ENCODE peak calls at places on chromosomes 6 and 20, in seven cellular contexts. V is EH; F is stimulated activated CD8-positive, alpha-beta memory T cell treated with anti-CD3 and anti-CD28 coated beads, Interleukin-15, amount 100 ng/mL, for 24 hours; B is tibial nerve; M is cardiac muscle cell; T is activated T-cell treated with anti-CD3 and anti-CD28 coated beads for 1 hour; D is lower leg skin. R is an unnamed sample.

GRCh38 chr6:42197574-42198362 is 3.0 kb upstream of the GUCA1B start:
- DNase-seq in V (peak), F (no peak), B (no peak), M (peak), T (no peak), D (no peak), R (no peak)

GRCh38 chr6:35154947-35155346 is 13.8 kb upstream of the TCP11 start:
- DNase-seq in V (no peak), F (no peak), B (no peak), M (no peak), T (no peak), D (no peak), R (no peak)

GRCh38 chr6:15266423-15266996 is 20.6 kb downstream of the JARID2 start:
- DNase-seq in V (peak), F (no peak), B (no peak), M (peak), T (no peak), D (no peak), R (no peak)

GRCh38 chr20:44010162-44010704 is 95.6 kb downstream of the TOX2 start:
- DNase-seq in V (no peak), F (no peak), B (no peak), M (no peak), T (no peak), D (no peak), R (no peak)

GRCh38 chr6:30542404-30542725 is 13.9 kb downstream of the GNL1 start:
- DNase-seq in V (no peak), F (no peak), B (no peak), M (no peak), T (no peak), D (no peak), R (no peak)

GRCh38 chr6:14275493-14275851 is 157.9 kb downstream of the CD83 start:
- DNase-seq in V (no peak), F (no peak), B (no peak), M (peak), T (no peak), D (no peak), R (no peak)

GRCh38 chr6:146864300-146864699 is 265.5 kb downstream of the ADGB start:
- DNase-seq in V (no peak), F (no peak), B (no peak), M (no peak), T (no peak), D (no peak), R (no peak)

GRCh38 chr20:4869290-4870193 is 131.8 kb downstream of the SLC23A2 start:
- DNase-seq in V (no peak), F (no peak), B (no peak), M (no peak), T (no peak), D (no peak), R (no peak)

GRCh38 chr20:37644605-37645004 is 49.2 kb upstream of the CTNNBL1 start:
- DNase-seq in V (no peak), F (no peak), B (no peak), M (no peak), T (no peak), D (no peak), R (no peak)

GRCh38 chr6:12051861-12052368 is 39.8 kb downstream of the HIVEP1 start:
- DNase-seq in V (no peak), F (no peak), B (no peak), M (no peak), T (no peak), D (no peak), R (no peak)